ENCODE peak calls at places on chromosomes 12 and 14, in five cellular contexts. K is PC-3, Q is lung, M is IMR-90, U is neuronal stem cell. G is an unnamed sample. For H3K4me1, the result is how much of the 10 kb centered on the place peaks cover.

GRCh38 chr12:82963961-82964360 is 277.3 kb downstream of the TMTC2 start:
- DNase-seq in K (no peak), U (no peak), M (no peak), Q (no peak), G (no peak)

GRCh38 chr12:94534761-94535613 is 75.3 kb upstream of the CEP83 start:
- DNase-seq in M (no peak), Q (no peak), U (peak), K (no peak), G (no peak)

GRCh38 chr12:75480469-75480949 is at the start of gene GLIPR1:
- DNase-seq in U (no peak), K (peak), M (peak), Q (peak), G (peak)

GRCh38 chr12:32253154-32253795 is 146.1 kb upstream of the FGD4 start:
- DNase-seq in U (no peak), M (peak), Q (no peak), K (no peak), G (no peak)

GRCh38 chr12:127670294-127670693 is 596.7 kb upstream of the TMEM132C start:
- DNase-seq in U (no peak), K (no peak), M (no peak), Q (no peak), G (no peak)

GRCh38 chr14:95516554-95517209 is at the start of gene SYNE3:
- DNase-seq in U (no peak), Q (no peak), M (no peak), K (peak), G (peak)

GRCh38 chr12:31687101-31687527 is 27.6 kb downstream of the ETFBKMT start:
- DNase-seq in U (no peak), Q (no peak), K (no peak), M (no peak), G (no peak)

GRCh38 chr12:31964280-31964679 is 5.1 kb downstream of the RESF1 start:
- DNase-seq in U (no peak), M (no peak), K (no peak), Q (no peak), G (no peak)

GRCh38 chr14:24057867-24058259 is 6.1 kb downstream of the CARMIL3 start:
- DNase-seq in K (no peak), U (no peak), Q (no peak), M (no peak), G (no peak)

GRCh38 chr14:52706286-52706685 is 714 bp upstream of the PSMC6 start:
- DNase-seq in K (peak), U (no peak), M (peak), Q (no peak), G (no peak)

GRCh38 chr12:16062611-16063010 is 151.5 kb downstream of the DERA start:
- DNase-seq in U (no peak), K (peak), M (no peak), Q (no peak), G (no peak)

GRCh38 chr12:42086021-42086420 is 58.7 kb downstream of the GXYLT1 start:
- DNase-seq in K (no peak), Q (no peak), M (peak), U (no peak), G (no peak)

GRCh38 chr14:95107711-95108110 is 49.6 kb downstream of the DICER1 start:
- DNase-seq in U (no peak), Q (no peak), M (no peak), K (no peak), G (no peak)

GRCh38 chr14:58814476-58814875 is 176.7 kb downstream of the DACT1 start:
- DNase-seq in M (no peak), Q (no peak), U (no peak), K (no peak), G (no peak)

GRCh38 chr12:89521348-89522238 is 3.0 kb downstream of the GALNT4 start:
- DNase-seq in K (peak), Q (no peak), M (peak), U (no peak), G (no peak)

GRCh38 chr14:60532442-60532841 is 23.5 kb downstream of the SIX6 start:
- DNase-seq in U (no peak), M (no peak), K (peak), Q (no peak), G (no peak)

GRCh38 chr14:90677484-90678045 is 138.7 kb downstream of the TTC7B start:
- DNase-seq in K (peak), U (no peak), M (peak), Q (no peak), G (no peak)

GRCh38 chr12:62700091-62700490 is 233.5 kb downstream of the MON2 start:
- DNase-seq in Q (no peak), M (peak), U (no peak), K (no peak), G (no peak)

GRCh38 chr12:62703011-62703380 is 232.0 kb downstream of the PPM1H start:
- DNase-seq in K (peak), M (peak), U (no peak), Q (no peak), G (no peak)

GRCh38 chr12:62697893-62698292 is 231.3 kb downstream of the MON2 start:
- DNase-seq in Q (no peak), K (no peak), M (no peak), U (no peak), G (no peak)

GRCh38 chr12:62698701-62699101 is 232.1 kb downstream of the MON2 start:
- DNase-seq in M (peak), U (no peak), Q (no peak), K (peak), G (no peak)

DNA sequence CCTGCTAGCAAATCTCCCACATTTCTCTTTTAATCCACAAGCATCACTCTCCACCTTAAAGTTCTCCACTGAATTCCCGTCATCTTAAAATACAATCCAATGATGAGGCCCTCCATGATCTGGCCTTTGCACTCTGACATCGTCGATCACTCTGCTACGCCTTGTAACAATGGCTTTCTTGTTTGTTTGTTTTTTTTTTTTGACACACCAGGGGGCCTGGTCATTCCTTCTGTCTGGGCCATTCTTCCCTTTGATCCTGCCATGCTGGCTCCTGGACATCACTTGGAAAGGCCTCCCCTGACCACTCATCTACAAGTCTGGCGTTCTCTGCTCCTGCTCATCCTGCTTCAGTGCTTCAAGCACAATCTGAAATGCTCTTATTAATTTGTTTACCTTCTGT is 233.5 kb downstream of the PPM1H start:
- DNase-seq in M (no peak), Q (no peak), U (no peak), K (no peak), G (no peak)
- H3K4me1 ChIP-seq in M (under half), Q (under half), U (under half), K (under half), G (under half)

GRCh38 chr12:109830718-109831117 is 2.5 kb downstream of the TRPV4 start:
- DNase-seq in K (no peak), M (no peak), Q (no peak), U (no peak), G (no peak)

GRCh38 chr12:109831365-109831764 is 1.8 kb downstream of the TRPV4 start:
- DNase-seq in Q (no peak), M (no peak), U (no peak), K (no peak), G (no peak)

GRCh38 chr12:109828754-109829511 is 4.3 kb downstream of the TRPV4 start:
- DNase-seq in M (no peak), Q (no peak), K (no peak), U (no peak), G (no peak)

GRCh38 chr12:109830267-109830666 is 2.9 kb downstream of the TRPV4 start:
- DNase-seq in Q (no peak), K (no peak), U (no peak), M (no peak), G (no peak)

DNA sequence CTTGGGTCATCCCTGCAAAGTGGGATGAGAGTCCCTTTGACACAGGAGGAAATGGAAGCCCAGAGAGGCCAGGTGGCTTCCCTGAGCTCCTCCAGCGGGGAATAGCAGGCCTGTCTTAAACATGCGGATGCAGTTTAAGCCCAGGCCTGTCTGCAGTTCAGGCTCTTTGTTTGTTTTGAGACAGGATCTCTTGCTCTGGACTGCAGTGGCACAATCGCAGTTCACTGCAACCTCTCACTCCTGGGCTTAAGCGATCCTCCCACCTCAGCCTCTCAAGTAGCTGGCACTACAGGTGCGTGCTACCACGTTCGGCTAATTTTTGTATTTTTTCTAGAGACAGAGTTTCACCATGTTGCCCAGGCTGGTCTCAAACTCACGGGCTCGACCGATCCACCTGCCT is 3.5 kb downstream of the TRPV4 start:
- DNase-seq in Q (no peak), U (no peak), M (no peak), K (no peak), G (no peak)
- H3K4me1 ChIP-seq in Q (under half), U (under half), M (under half), K (under half), G (under half)

DNA sequence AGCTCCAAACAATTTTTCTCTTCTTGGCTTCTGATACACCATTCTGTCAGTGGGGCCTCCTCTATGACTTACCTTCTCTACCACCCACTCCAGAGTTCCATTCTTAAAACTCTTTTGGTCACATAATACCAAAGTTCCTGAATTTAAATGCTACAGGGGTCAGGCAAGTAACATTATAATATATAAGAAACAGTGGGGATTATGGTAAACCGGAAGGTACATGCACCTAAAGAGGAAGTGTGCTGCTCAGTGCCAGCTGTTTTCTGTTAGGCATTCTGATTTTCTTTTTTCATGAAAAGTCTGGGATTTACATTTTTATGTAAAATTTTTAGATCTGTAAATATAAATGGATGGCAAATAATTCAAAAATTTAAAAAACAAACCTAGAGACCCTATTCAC is 39.9 kb downstream of the SOS2 start:
- DNase-seq in M (no peak), K (no peak), U (no peak), Q (no peak), G (no peak)
- H3K4me1 ChIP-seq in M (under half), K (under half), U (under half), Q (under half), G (under half)

GRCh38 chr12:3252416-3252815 is 175.2 kb downstream of the TSPAN9 start:
- DNase-seq in K (no peak), M (peak), U (no peak), Q (peak), G (peak)

GRCh38 chr12:3256103-3256551 is 178.9 kb downstream of the TSPAN9 start:
- DNase-seq in U (no peak), Q (no peak), M (no peak), K (no peak), G (no peak)

GRCh38 chr12:3251691-3252090 is 174.5 kb downstream of the TSPAN9 start:
- DNase-seq in K (no peak), Q (no peak), M (no peak), U (no peak), G (peak)

GRCh38 chr12:3255071-3255470 is 177.9 kb downstream of the TSPAN9 start:
- DNase-seq in K (no peak), M (no peak), Q (no peak), U (no peak), G (no peak)

GRCh38 chr12:3253682-3254275 is 176.6 kb downstream of the TSPAN9 start:
- DNase-seq in K (no peak), U (no peak), Q (no peak), M (no peak), G (no peak)
- H3K4me1 ChIP-seq in K (under half), U (under half), Q (under half), M (under half), G (under half)

DNA sequence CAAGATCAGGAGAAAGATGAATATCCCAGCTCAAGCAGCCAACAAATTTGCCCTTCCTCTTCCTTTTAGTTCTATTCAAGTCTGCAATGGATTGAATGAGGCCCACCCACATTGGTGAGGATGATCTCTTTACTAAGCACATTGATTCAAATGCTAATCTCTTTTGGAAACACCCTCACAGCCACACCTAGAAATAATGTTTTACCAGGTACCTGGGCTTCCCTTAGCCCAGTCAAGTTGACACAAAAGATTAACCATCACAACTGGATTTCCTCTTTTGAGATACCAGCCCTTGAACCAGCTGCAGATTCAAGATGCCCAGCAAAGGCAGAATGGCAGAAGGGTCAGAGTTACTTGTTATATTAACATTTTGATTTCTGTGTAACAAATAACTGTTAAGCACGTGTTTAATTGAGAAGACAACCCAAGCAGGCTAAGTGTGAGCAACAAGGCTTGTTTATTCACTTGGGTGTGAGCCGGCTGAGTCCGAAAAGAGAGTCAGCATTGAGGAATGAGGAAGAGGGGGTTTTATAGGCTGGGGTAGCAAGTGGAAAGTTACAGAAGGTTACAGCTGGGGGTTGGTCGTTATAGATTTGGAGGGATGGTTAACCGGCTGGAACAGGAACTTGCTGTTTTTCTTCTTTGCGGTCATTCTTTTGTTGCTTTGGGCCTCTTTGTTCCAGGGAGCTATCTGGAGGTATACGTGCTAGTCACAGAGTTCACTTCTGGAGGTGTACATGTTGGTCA is 180.3 kb downstream of the EMP1 start:
- DNase-seq in K (peak), M (no peak), Q (no peak), U (no peak), G (no peak)
- H3K4me1 ChIP-seq in K (under half), M (under half), Q (under half), U (under half), G (under half)

GRCh38 chr12:64457466-64457865 is 5.5 kb downstream of the TBK1 start:
- DNase-seq in U (no peak), K (no peak), Q (no peak), M (no peak), G (no peak)
- H3K4me1 ChIP-seq in U (under half), K (under half), Q (under half), M (under half), G (under half)

DNA sequence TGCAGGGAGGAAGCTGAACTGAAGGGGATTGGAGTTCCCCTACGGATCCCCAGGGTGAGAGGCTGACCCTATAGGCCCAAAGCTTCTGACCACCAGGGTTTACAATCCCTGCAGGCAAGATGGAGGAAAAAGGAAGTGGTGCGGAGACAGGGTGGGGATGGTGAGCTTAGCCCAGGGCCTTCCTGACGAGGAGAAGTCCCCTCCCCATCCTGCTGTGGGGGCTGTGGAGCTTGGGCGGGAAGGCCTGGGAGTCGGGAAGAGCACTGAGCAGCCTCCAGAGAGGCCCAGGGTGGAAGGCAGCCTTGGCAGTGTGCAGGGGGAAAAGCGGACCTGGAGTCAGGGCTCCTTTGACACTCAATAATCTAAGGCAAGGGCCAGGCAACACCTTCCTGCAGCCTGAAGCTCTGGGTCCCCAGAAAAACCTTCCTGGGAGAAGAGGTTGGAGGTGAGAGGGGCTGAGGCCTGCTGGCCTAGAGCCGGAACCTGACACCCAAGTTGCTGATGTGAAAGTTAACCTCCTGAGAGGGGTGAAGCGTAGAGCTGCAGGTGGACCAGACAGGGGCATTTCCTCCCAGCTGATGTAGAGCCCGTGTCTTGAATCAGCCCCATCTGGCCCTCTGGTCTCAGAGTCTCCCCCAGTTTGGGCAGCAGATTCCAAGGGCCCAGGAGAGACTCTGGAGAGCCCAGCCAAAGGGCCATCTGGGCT is 6.1 kb downstream of the HDAC7 start:
- DNase-seq in K (no peak), M (no peak), U (peak), Q (no peak), G (no peak)
- H3K4me1 ChIP-seq in K (half or more), M (half or more), U (half or more), Q (half or more), G (under half)

GRCh38 chr14:101839236-101839635 is 77.7 kb downstream of the PPP2R5C start:
- DNase-seq in M (no peak), Q (no peak), K (no peak), U (no peak), G (no peak)

GRCh38 chr14:101838476-101838875 is 77.0 kb downstream of the PPP2R5C start:
- DNase-seq in Q (no peak), M (no peak), U (no peak), K (no peak), G (no peak)

GRCh38 chr14:101843038-101843437 is 81.5 kb downstream of the PPP2R5C start:
- DNase-seq in M (no peak), U (no peak), Q (no peak), K (no peak), G (no peak)

GRCh38 chr14:101839661-101840060 is 78.2 kb downstream of the PPP2R5C start:
- DNase-seq in K (no peak), U (no peak), Q (no peak), M (no peak), G (no peak)

GRCh38 chr14:101840649-101841365 is 79.3 kb downstream of the PPP2R5C start:
- DNase-seq in M (no peak), U (no peak), K (no peak), Q (no peak), G (no peak)
- H3K4me1 ChIP-seq in M (under half), U (under half), K (under half), Q (under half), G (under half)

G was measured in uterus.